ENCODE peak calls at places on chromosome 9, in nine cellular contexts. M, S, L, I, K, C, T, E and Z are unnamed samples.

GRCh38 chr9:123399803-123400378 is 43.9 kb downstream of the CRB2 start:
- DNase-seq in C (no peak), L (no peak), K (no peak), T (peak; percentile 74), I (no peak), M (no peak), E (no peak), S (peak; percentile 89), Z (no peak)

GRCh38 chr9:84493284-84493947 is 152.9 kb upstream of the SLC28A3 start:
- DNase-seq in E (no peak), T (peak; percentile 47), K (no peak), M (no peak), C (no peak), L (no peak), I (no peak), S (peak; percentile 64), Z (no peak)

GRCh38 chr9:16869140-16869903 is 1.1 kb downstream of the BNC2 start:
- DNase-seq in C (no peak), I (no peak), L (no peak), T (peak; percentile 54), S (peak; percentile 67), K (no peak), E (no peak), M (no peak), Z (no peak)

GRCh38 chr9:95626885-95627558 is 110.3 kb upstream of the PTCH1 start:
- DNase-seq in M (peak; percentile 56), S (no peak), K (no peak), L (peak; percentile 17), E (no peak), C (no peak), T (no peak), I (peak; percentile 7), Z (no peak)

GRCh38 chr9:93292288-93292615 is 108.3 kb downstream of the WNK2 start:
- DNase-seq in M (no peak), S (no peak), I (no peak), K (no peak), L (no peak), E (no peak), C (no peak), T (no peak), Z (no peak)

GRCh38 chr9:82651474-82651873 is 411.5 kb downstream of the RASEF start:
- DNase-seq in T (no peak), E (no peak), S (no peak), K (no peak), C (no peak), M (no peak), L (no peak), I (no peak), Z (no peak)

GRCh38 chr9:133738039-133738805 is at the start of gene SARDH:
- DNase-seq in E (peak; percentile 28), L (peak; percentile 27), M (peak; percentile 51), T (peak; percentile 86), C (peak; percentile 89), I (peak; percentile 14), K (no peak), S (peak; percentile 96), Z (no peak)

GRCh38 chr9:14303110-14303509 is 10.8 kb downstream of the NFIB start:
- DNase-seq in M (no peak), T (no peak), K (no peak), E (no peak), C (no peak), I (no peak), S (no peak), L (no peak), Z (no peak)

GRCh38 chr9:117218951-117219350 is 195.9 kb downstream of the ASTN2 start:
- DNase-seq in M (no peak), T (no peak), L (no peak), K (no peak), S (no peak), E (no peak), C (no peak), I (no peak), Z (no peak)

GRCh38 chr9:95880011-95880690 is 4.7 kb downstream of the ERCC6L2 start:
- DNase-seq in K (no peak), L (no peak), E (no peak), M (no peak), I (peak; percentile 35), C (no peak), T (no peak), S (no peak), Z (no peak)

GRCh38 chr9:91606255-91606995 is 182.8 kb upstream of the NFIL3 start:
- DNase-seq in I (peak; percentile 52), S (no peak), C (no peak), E (no peak), K (no peak), M (no peak), L (no peak), T (no peak), Z (no peak)

GRCh38 chr9:120892177-120892747 is 15.3 kb upstream of the PHF19 start:
- DNase-seq in I (no peak), M (no peak), S (no peak), T (no peak), E (no peak), C (no peak), K (no peak), L (peak; percentile 28), Z (no peak)

GRCh38 chr9:84917366-84918063 is 248.0 kb downstream of the NTRK2 start:
- DNase-seq in E (no peak), C (no peak), L (no peak), T (no peak), M (no peak), I (no peak), S (no peak), K (no peak), Z (no peak)

GRCh38 chr9:119868694-119869093 is 499.5 kb upstream of the BRINP1 start:
- DNase-seq in L (no peak), E (no peak), S (peak; percentile 53), C (peak; percentile 20), I (no peak), M (no peak), T (no peak), K (no peak), Z (no peak)

GRCh38 chr9:6575324-6575758 is 70.2 kb downstream of the GLDC start:
- DNase-seq in C (no peak), E (no peak), L (no peak), I (no peak), K (no peak), M (no peak), S (peak; percentile 54), T (no peak), Z (no peak)

GRCh38 chr9:133726401-133727276 is 11.5 kb downstream of the SARDH start:
- DNase-seq in T (peak; percentile 61), I (peak; percentile 29), K (no peak), S (peak; percentile 89), C (peak; percentile 91), E (peak; percentile 61), L (peak; percentile 69), M (no peak), Z (no peak)

GRCh38 chr9:114370251-114370984 is 17.4 kb downstream of the AKNA start:
- DNase-seq in E (no peak), M (no peak), I (no peak), T (no peak), C (no peak), S (peak; percentile 68), L (no peak), K (no peak), Z (no peak)

GRCh38 chr9:89137548-89138462 is 40.8 kb downstream of the SHC3 start:
- DNase-seq in K (no peak), I (no peak), E (peak; percentile 95), S (no peak), C (no peak), L (no peak), M (peak; percentile 45), T (no peak), Z (no peak)

GRCh38 chr9:86239053-86239770 is 20.2 kb downstream of the C9orf153 start:
- DNase-seq in L (no peak), S (no peak), I (no peak), K (no peak), T (no peak), M (no peak), C (no peak), E (no peak), Z (no peak)

GRCh38 chr9:128685636-128686489 is 3.2 kb upstream of the SET start:
- DNase-seq in T (no peak), L (no peak), C (no peak), S (peak; percentile 42), M (no peak), I (peak; percentile 87), E (no peak), K (no peak), Z (no peak)

GRCh38 chr9:25724424-25724823 is 46.2 kb upstream of the TUSC1 start:
- DNase-seq in S (no peak), C (no peak), K (no peak), M (no peak), E (peak; percentile 27), I (no peak), L (no peak), T (no peak), Z (no peak)

GRCh38 chr9:16213781-16214515 is 656.5 kb downstream of the BNC2 start:
- DNase-seq in I (no peak), K (no peak), M (peak; percentile 46), S (no peak), C (no peak), T (no peak), E (peak; percentile 87), L (no peak), Z (no peak)

GRCh38 chr9:130213898-130214761 is 41.9 kb downstream of the NCS1 start:
- DNase-seq in M (no peak), I (no peak), S (peak; percentile 94), K (no peak), L (no peak), E (no peak), T (peak; percentile 84), C (peak; percentile 47), Z (no peak)

GRCh38 chr9:13587581-13587980 is 308.1 kb upstream of the MPDZ start:
- DNase-seq in S (no peak), E (no peak), C (no peak), T (peak; percentile 87), L (no peak), I (no peak), M (no peak), K (no peak), Z (no peak)

GRCh38 chr9:99264070-99264469 is 42.0 kb downstream of the SEC61B start:
- DNase-seq in K (no peak), T (no peak), L (no peak), E (peak; percentile 30), S (peak; percentile 81), M (no peak), C (no peak), I (no peak), Z (no peak)

GRCh38 chr9:5582835-5583195 is 46.1 kb upstream of the RIC1 start:
- DNase-seq in K (no peak), M (no peak), T (no peak), I (no peak), C (no peak), L (peak; percentile 51), E (no peak), S (no peak), Z (peak; percentile 6)